ENCODE peak calls at places on chromosomes 13 and 19, in five cellular contexts. C, K, A, B and D are unnamed samples. For H3K4me1, the result is how much of the 10 kb centered on the place peaks cover.

GRCh38 chr19:58001895-58002369 is 688 bp downstream of the ZNF606 start:
- DNase-seq in C (peak), K (no peak), A (no peak), B (no peak), D (no peak)

GRCh38 chr13:95087746-95088305 is 213.4 kb downstream of the ABCC4 start:
- DNase-seq in C (peak), K (no peak), A (no peak), B (no peak), D (no peak)

GRCh38 chr13:40483601-40484000 is 182.8 kb downstream of the FOXO1 start:
- DNase-seq in C (no peak), K (no peak), A (no peak), B (no peak), D (no peak)

GRCh38 chr19:8209111-8209964 is at the start of gene CERS4:
- DNase-seq in C (peak), K (peak), A (peak), B (peak), D (peak)

GRCh38 chr13:30143671-30144400 is 163.5 kb downstream of the KATNAL1 start:
- DNase-seq in C (peak), K (no peak), A (no peak), B (no peak), D (no peak)

GRCh38 chr13:110627351-110627750 is 12.0 kb downstream of the NAXD start:
- DNase-seq in C (no peak), K (no peak), A (no peak), B (no peak), D (no peak)

GRCh38 chr19:13215572-13216380 is 65.6 kb downstream of the IER2 start:
- DNase-seq in C (no peak), K (peak), A (no peak), B (no peak), D (no peak)

GRCh38 chr19:13103585-13103923 is 896 bp upstream of the LYL1 start:
- DNase-seq in C (no peak), K (no peak), A (no peak), B (no peak), D (no peak)

GRCh38 chr13:111267784-111268183 is 52.7 kb upstream of the TEX29 start:
- DNase-seq in C (peak), K (no peak), A (no peak), B (no peak), D (no peak)

GRCh38 chr13:20258208-20258962 is 26.3 kb upstream of the GJB6 start:
- DNase-seq in C (no peak), K (no peak), A (no peak), B (no peak), D (no peak)

GRCh38 chr13:34750078-34750703 is 191.9 kb upstream of the NBEA start:
- DNase-seq in C (no peak), K (no peak), A (peak), B (peak), D (no peak)

GRCh38 chr13:79874396-79875360 is 393.7 kb downstream of the NDFIP2 start:
- DNase-seq in C (peak), K (no peak), A (no peak), B (no peak), D (no peak)

GRCh38 chr19:1418951-1419735 is 11.8 kb downstream of the DAZAP1 start:
- DNase-seq in C (no peak), K (no peak), A (no peak), B (peak), D (peak)

GRCh38 chr19:28334419-28334818 is 878.5 kb downstream of the UQCRFS1 start:
- DNase-seq in C (no peak), K (no peak), A (no peak), B (no peak), D (no peak)

GRCh38 chr19:1945899-1946298 is 4.9 kb downstream of the CSNK1G2 start:
- DNase-seq in C (no peak), K (no peak), A (no peak), B (no peak), D (peak)

GRCh38 chr13:34257980-34258379 is 440.0 kb downstream of the RFC3 start:
- DNase-seq in C (no peak), K (no peak), A (no peak), B (no peak), D (no peak)

GRCh38 chr19:36685835-36686234 is 1.6 kb upstream of the ZNF567 start:
- DNase-seq in C (no peak), K (no peak), A (no peak), B (no peak), D (no peak)

GRCh38 chr19:46180701-46181385 is 32.8 kb downstream of the IGFL2 start:
- DNase-seq in C (peak), K (no peak), A (no peak), B (no peak), D (no peak)

GRCh38 chr19:9060559-9061340 is 26.1 kb upstream of the OR1M1 start:
- DNase-seq in C (no peak), K (no peak), A (no peak), B (no peak), D (no peak)

GRCh38 chr13:27372896-27373295 is 51.5 kb upstream of the GTF3A start:
- DNase-seq in C (peak), K (no peak), A (no peak), B (no peak), D (no peak)

GRCh38 chr13:70622785-70623184 is 514.5 kb upstream of the KLHL1 start:
- DNase-seq in C (no peak), K (no peak), A (no peak), B (no peak), D (no peak)

GRCh38 chr13:112846411-112847115 is 122.5 kb upstream of the MCF2L start:
- DNase-seq in C (no peak), K (no peak), A (no peak), B (no peak), D (peak)

GRCh38 chr13:82010780-82011179 is 1669.9 kb upstream of the SPRY2 start:
- DNase-seq in C (no peak), K (no peak), A (no peak), B (no peak), D (no peak)

GRCh38 chr19:11268783-11269267 is 6.5 kb upstream of the DOCK6 start:
- DNase-seq in C (peak), K (no peak), A (peak), B (peak), D (no peak)

GRCh38 chr19:3046621-3047306 is 15.5 kb downstream of the TLE5 start:
- DNase-seq in C (no peak), K (no peak), A (no peak), B (no peak), D (no peak)

GRCh38 chr19:48568345-48568886 is 16.4 kb downstream of the SULT2B1 start:
- DNase-seq in C (peak), K (no peak), A (peak), B (peak), D (peak)

GRCh38 chr19:46073268-46073922 is 32.6 kb upstream of the IGFL4 start:
- DNase-seq in C (peak), K (no peak), A (no peak), B (no peak), D (no peak)

GRCh38 chr19:39403331-39404312 is 3.0 kb upstream of the ZFP36 start:
- DNase-seq in C (peak), K (peak), A (peak), B (peak), D (peak)

GRCh38 chr19:6516018-6516658 is 14.0 kb upstream of the TUBB4A start:
- DNase-seq in C (peak), K (peak), A (peak), B (peak), D (peak)

GRCh38 chr13:104105418-104106355 is 1039.5 kb upstream of the SLC10A2 start:
- DNase-seq in C (no peak), K (no peak), A (no peak), B (no peak), D (no peak)

GRCh38 chr19:6032827-6033226 is 54.9 kb upstream of the RANBP3 start:
- DNase-seq in C (no peak), K (no peak), A (no peak), B (no peak), D (no peak)

GRCh38 chr13:77318741-77319140 is 8.2 kb downstream of the MYCBP2 start:
- DNase-seq in C (peak), K (no peak), A (no peak), B (no peak), D (no peak)

GRCh38 chr19:14375582-14376291 is 5.5 kb upstream of the ADGRE5 start:
- DNase-seq in C (peak), K (no peak), A (peak), B (peak), D (no peak)

GRCh38 chr19:44640518-44640917 is 3.2 kb upstream of the PVR start:
- DNase-seq in C (peak), K (no peak), A (no peak), B (no peak), D (no peak)
- H3K4me1 ChIP-seq in C (under half), K (under half), A (under half), B (under half), D (under half)

DNA sequence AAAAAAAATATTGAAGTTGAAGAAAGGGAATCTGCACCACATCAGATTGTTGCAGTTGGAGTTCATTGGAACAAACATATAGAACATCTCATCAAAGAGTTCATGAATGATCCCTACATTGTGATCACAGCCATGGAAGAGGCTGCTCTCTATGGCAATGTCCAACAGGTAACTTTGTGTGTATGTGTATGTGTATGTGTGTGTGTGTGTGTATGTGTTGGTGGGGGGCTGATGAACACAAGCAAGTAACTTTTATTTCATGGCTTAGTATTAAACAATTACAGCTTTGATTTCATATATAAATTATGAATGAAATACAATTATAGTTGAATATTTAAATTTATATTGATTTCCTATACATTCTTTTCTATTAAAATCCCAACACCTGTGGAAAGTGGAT is 69.4 kb downstream of the SLC7A9 start:
- DNase-seq in C (no peak), K (no peak), A (no peak), B (no peak), D (no peak)
- H3K27ac ChIP-seq in C (no peak), K (no peak), A (no peak), B (no peak), D (no peak)

GRCh38 chr19:37983916-37984315 is 76.9 kb downstream of the SIPA1L3 start:
- DNase-seq in C (no peak), K (no peak), A (no peak), B (no peak), D (no peak)
- H3K4me1 ChIP-seq in C (under half), K (under half), A (under half), B (under half), D (under half)

DNA sequence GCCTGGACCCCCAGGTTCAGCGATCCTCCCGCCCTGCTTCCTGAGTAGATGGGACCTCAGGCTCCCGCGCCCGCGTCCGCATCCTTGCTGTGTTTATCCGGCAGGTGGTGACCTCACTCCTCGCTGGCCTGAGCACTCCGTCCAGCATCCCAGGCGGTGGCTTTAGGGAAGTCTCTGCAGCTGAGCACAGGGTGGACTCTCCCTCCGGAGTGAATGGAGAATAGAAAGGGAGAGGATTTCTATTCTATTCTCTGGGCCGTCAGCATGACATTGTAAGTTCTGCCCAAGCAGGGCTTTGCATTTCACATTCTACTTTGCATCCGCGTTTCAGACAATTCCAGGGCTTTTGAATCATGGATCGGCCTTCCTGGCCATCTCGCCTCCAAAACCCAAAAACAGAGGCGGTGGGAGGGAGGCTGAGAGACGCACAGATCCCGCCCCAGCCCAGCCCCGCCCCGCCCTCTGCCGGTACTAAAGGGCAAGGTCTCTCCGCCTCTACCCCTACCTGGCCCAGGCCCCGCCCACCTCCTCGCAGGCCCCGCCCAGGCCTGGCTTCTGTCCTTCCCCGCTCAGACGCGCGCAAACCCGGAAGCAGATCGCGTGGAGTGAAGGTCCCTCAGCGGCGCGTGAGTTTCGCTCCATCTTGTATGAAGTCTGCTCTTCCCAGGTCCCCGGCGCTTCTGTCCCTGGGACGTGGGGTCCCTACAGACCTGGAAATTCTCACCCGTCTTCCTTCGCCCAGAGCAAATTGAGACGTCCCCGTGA is at the start of gene ZNF525:
- DNase-seq in C (peak), K (peak), A (peak), B (peak), D (peak)
- H3K27ac ChIP-seq in C (peak), K (peak), A (peak), B (peak), D (peak)

DNA sequence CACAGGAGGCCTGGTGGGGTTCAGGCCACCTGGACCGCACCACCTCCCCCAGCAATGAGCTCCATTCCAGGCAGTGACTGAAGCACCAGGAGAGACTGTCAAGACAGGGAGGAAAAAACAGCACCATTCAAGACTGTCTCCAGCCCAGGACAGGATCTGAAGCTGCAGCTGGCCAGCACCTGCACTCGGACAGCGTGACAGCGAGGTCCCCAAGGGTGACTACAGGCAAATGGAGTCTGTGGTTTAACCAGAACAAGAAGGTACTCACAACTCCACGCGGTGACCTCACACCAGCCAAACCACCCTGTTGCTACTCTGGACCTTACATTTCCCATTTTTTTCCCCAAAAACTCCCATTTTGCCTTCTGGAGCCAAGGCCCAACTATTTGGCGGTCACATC is 9.8 kb downstream of the MED26 start:
- DNase-seq in C (no peak), K (no peak), A (no peak), B (no peak), D (no peak)
- H3K4me1 ChIP-seq in C (under half), K (under half), A (under half), B (half or more), D (under half)

GRCh38 chr19:50181121-50181520 is 18.0 kb upstream of the IZUMO2 start:
- DNase-seq in C (no peak), K (no peak), A (no peak), B (no peak), D (no peak)

GRCh38 chr19:50175924-50176323 is 12.8 kb upstream of the IZUMO2 start:
- DNase-seq in C (no peak), K (no peak), A (no peak), B (no peak), D (no peak)

GRCh38 chr19:50174100-50174793 is 11.2 kb upstream of the IZUMO2 start:
- DNase-seq in C (no peak), K (no peak), A (no peak), B (no peak), D (no peak)

GRCh38 chr19:50178320-50178719 is 15.2 kb upstream of the IZUMO2 start:
- DNase-seq in C (no peak), K (no peak), A (no peak), B (no peak), D (no peak)

GRCh38 chr19:50178859-50179537 is 15.9 kb upstream of the IZUMO2 start:
- DNase-seq in C (no peak), K (no peak), A (no peak), B (no peak), D (no peak)
- H3K27ac ChIP-seq in C (no peak), K (no peak), A (no peak), B (no peak), D (no peak)

GRCh38 chr13:99862243-99862642 is 109.3 kb downstream of the ZIC5 start:
- DNase-seq in C (no peak), K (no peak), A (no peak), B (no peak), D (no peak)
- H3K4me1 ChIP-seq in C (under half), K (under half), A (under half), B (under half), D (under half)

DNA sequence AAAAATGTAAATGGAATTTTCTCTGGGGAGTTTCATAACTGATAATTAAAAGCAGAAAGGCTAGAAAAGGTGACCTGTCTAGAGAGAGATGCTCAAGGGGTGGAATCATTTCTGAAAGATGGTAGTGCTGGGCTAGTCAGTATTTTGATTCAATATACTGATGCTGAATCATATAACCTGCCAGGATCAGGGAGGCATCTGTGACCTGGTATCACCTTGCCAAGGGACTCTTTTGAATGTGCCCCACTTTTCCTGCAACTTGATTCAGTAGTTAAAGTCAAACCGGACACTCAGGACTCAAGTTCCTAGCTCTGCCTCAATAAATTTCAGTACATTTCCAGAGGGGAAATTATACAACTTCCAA is 15.8 kb downstream of the LCP1 start:
- DNase-seq in C (no peak), K (no peak), A (no peak), B (no peak), D (no peak)
- H3K27ac ChIP-seq in C (no peak), K (peak), A (no peak), B (no peak), D (no peak)

GRCh38 chr13:45335397-45336024 is 5.5 kb downstream of the TPT1 start:
- DNase-seq in C (no peak), K (no peak), A (no peak), B (no peak), D (no peak)
- H3K4me1 ChIP-seq in C (under half), K (half or more), A (half or more), B (half or more), D (under half)